ENCODE peak calls at places on chromosomes 6 and 20, in nine cellular contexts. One of them, this sample, is unnamed.

GRCh38 chr6:151136141-151136755 is 103.5 kb upstream of the AKAP12 start:
- DNase-seq in mesothelial cell of epicardium: no peak
- DNase-seq in breast epithelium: no peak
- DNase-seq in lower lobe of right lung: no peak
- DNase-seq in HCT116: no peak
- DNase-seq in astrocyte of the cerebellum: no peak
- DNase-seq in heart left ventricle: no peak
- DNase-seq in suprapubic skin: no peak
- DNase-seq in activated CD8-positive, alpha-beta T cell treated with anti-CD3 and anti-CD28 coated beads for 36 hours: no peak
- DNase-seq in this sample: no peak

GRCh38 chr6:43890197-43891062 is 120.4 kb downstream of the VEGFA start:
- DNase-seq in heart left ventricle: no peak
- DNase-seq in suprapubic skin: no peak
- DNase-seq in mesothelial cell of epicardium: no peak
- DNase-seq in HCT116: no peak
- DNase-seq in lower lobe of right lung: no peak
- DNase-seq in breast epithelium: no peak
- DNase-seq in astrocyte of the cerebellum: no peak
- DNase-seq in activated CD8-positive, alpha-beta T cell treated with anti-CD3 and anti-CD28 coated beads for 36 hours: no peak
- DNase-seq in this sample: no peak

GRCh38 chr20:34980543-34981213 is 25.0 kb downstream of the MYH7B start:
- DNase-seq in mesothelial cell of epicardium: no peak
- DNase-seq in HCT116: no peak
- DNase-seq in heart left ventricle: peak
- DNase-seq in suprapubic skin: no peak
- DNase-seq in astrocyte of the cerebellum: no peak
- DNase-seq in breast epithelium: no peak
- DNase-seq in lower lobe of right lung: no peak
- DNase-seq in activated CD8-positive, alpha-beta T cell treated with anti-CD3 and anti-CD28 coated beads for 36 hours: no peak
- DNase-seq in this sample: no peak

GRCh38 chr20:15047561-15047960 is 710.1 kb upstream of the FLRT3 start:
- DNase-seq in mesothelial cell of epicardium: no peak
- DNase-seq in suprapubic skin: no peak
- DNase-seq in HCT116: no peak
- DNase-seq in activated CD8-positive, alpha-beta T cell treated with anti-CD3 and anti-CD28 coated beads for 36 hours: no peak
- DNase-seq in breast epithelium: no peak
- DNase-seq in astrocyte of the cerebellum: no peak
- DNase-seq in heart left ventricle: no peak
- DNase-seq in lower lobe of right lung: no peak
- DNase-seq in this sample: no peak

GRCh38 chr20:12875510-12875909 is 133.3 kb upstream of the SPTLC3 start:
- DNase-seq in astrocyte of the cerebellum: no peak
- DNase-seq in heart left ventricle: no peak
- DNase-seq in suprapubic skin: no peak
- DNase-seq in breast epithelium: no peak
- DNase-seq in HCT116: no peak
- DNase-seq in mesothelial cell of epicardium: no peak
- DNase-seq in lower lobe of right lung: no peak
- DNase-seq in activated CD8-positive, alpha-beta T cell treated with anti-CD3 and anti-CD28 coated beads for 36 hours: no peak
- DNase-seq in this sample: no peak

GRCh38 chr20:49523767-49524360 is 41.4 kb upstream of the KCNB1 start:
- DNase-seq in lower lobe of right lung: no peak
- DNase-seq in suprapubic skin: peak
- DNase-seq in breast epithelium: peak
- DNase-seq in astrocyte of the cerebellum: no peak
- DNase-seq in heart left ventricle: no peak
- DNase-seq in HCT116: no peak
- DNase-seq in mesothelial cell of epicardium: no peak
- DNase-seq in activated CD8-positive, alpha-beta T cell treated with anti-CD3 and anti-CD28 coated beads for 36 hours: no peak
- DNase-seq in this sample: no peak

GRCh38 chr6:167485186-167485978 is 160.5 kb downstream of the TTLL2 start:
- DNase-seq in suprapubic skin: no peak
- DNase-seq in breast epithelium: no peak
- DNase-seq in activated CD8-positive, alpha-beta T cell treated with anti-CD3 and anti-CD28 coated beads for 36 hours: no peak
- DNase-seq in mesothelial cell of epicardium: no peak
- DNase-seq in astrocyte of the cerebellum: peak
- DNase-seq in lower lobe of right lung: no peak
- DNase-seq in heart left ventricle: no peak
- DNase-seq in HCT116: no peak
- DNase-seq in this sample: no peak

GRCh38 chr20:49697071-49697470 is 16.6 kb downstream of the B4GALT5 start:
- DNase-seq in HCT116: no peak
- DNase-seq in breast epithelium: no peak
- DNase-seq in astrocyte of the cerebellum: no peak
- DNase-seq in lower lobe of right lung: no peak
- DNase-seq in mesothelial cell of epicardium: no peak
- DNase-seq in activated CD8-positive, alpha-beta T cell treated with anti-CD3 and anti-CD28 coated beads for 36 hours: no peak
- DNase-seq in suprapubic skin: no peak
- DNase-seq in heart left ventricle: no peak
- DNase-seq in this sample: no peak

GRCh38 chr20:52622086-52622485 is 350.1 kb upstream of the TSHZ2 start:
- DNase-seq in mesothelial cell of epicardium: no peak
- DNase-seq in suprapubic skin: no peak
- DNase-seq in HCT116: no peak
- DNase-seq in astrocyte of the cerebellum: no peak
- DNase-seq in breast epithelium: no peak
- DNase-seq in heart left ventricle: no peak
- DNase-seq in activated CD8-positive, alpha-beta T cell treated with anti-CD3 and anti-CD28 coated beads for 36 hours: no peak
- DNase-seq in lower lobe of right lung: no peak
- DNase-seq in this sample: no peak

GRCh38 chr6:27392623-27393022 is 4.1 kb downstream of the ZNF391 start:
- DNase-seq in breast epithelium: no peak
- DNase-seq in activated CD8-positive, alpha-beta T cell treated with anti-CD3 and anti-CD28 coated beads for 36 hours: no peak
- DNase-seq in suprapubic skin: no peak
- DNase-seq in lower lobe of right lung: no peak
- DNase-seq in heart left ventricle: no peak
- DNase-seq in astrocyte of the cerebellum: no peak
- DNase-seq in mesothelial cell of epicardium: no peak
- DNase-seq in HCT116: no peak
- DNase-seq in this sample: no peak

GRCh38 chr20:51382111-51382985 is 160.2 kb downstream of the NFATC2 start:
- DNase-seq in HCT116: no peak
- DNase-seq in mesothelial cell of epicardium: no peak
- DNase-seq in lower lobe of right lung: no peak
- DNase-seq in breast epithelium: peak
- DNase-seq in astrocyte of the cerebellum: no peak
- DNase-seq in activated CD8-positive, alpha-beta T cell treated with anti-CD3 and anti-CD28 coated beads for 36 hours: no peak
- DNase-seq in suprapubic skin: peak
- DNase-seq in heart left ventricle: no peak
- DNase-seq in this sample: no peak

GRCh38 chr6:143867236-143867635 is 3.0 kb downstream of the ZC2HC1B start:
- DNase-seq in heart left ventricle: no peak
- DNase-seq in breast epithelium: no peak
- DNase-seq in HCT116: no peak
- DNase-seq in mesothelial cell of epicardium: no peak
- DNase-seq in activated CD8-positive, alpha-beta T cell treated with anti-CD3 and anti-CD28 coated beads for 36 hours: no peak
- DNase-seq in lower lobe of right lung: no peak
- DNase-seq in astrocyte of the cerebellum: no peak
- DNase-seq in suprapubic skin: no peak
- DNase-seq in this sample: no peak

GRCh38 chr20:54340667-54341081 is 132.8 kb downstream of the PFDN4 start:
- DNase-seq in HCT116: no peak
- DNase-seq in mesothelial cell of epicardium: no peak
- DNase-seq in suprapubic skin: no peak
- DNase-seq in astrocyte of the cerebellum: peak
- DNase-seq in breast epithelium: no peak
- DNase-seq in activated CD8-positive, alpha-beta T cell treated with anti-CD3 and anti-CD28 coated beads for 36 hours: no peak
- DNase-seq in heart left ventricle: no peak
- DNase-seq in lower lobe of right lung: no peak
- DNase-seq in this sample: no peak
- TF ChIP-seq CTCF in HCT116: no peak
- TF ChIP-seq CTCF in mesothelial cell of epicardium: no peak
- TF ChIP-seq CTCF in suprapubic skin: no peak
- TF ChIP-seq CTCF in astrocyte of the cerebellum: no peak
- TF ChIP-seq CTCF in breast epithelium: no peak
- TF ChIP-seq CTCF in activated CD8-positive, alpha-beta T cell treated with anti-CD3 and anti-CD28 coated beads for 36 hours: no peak
- TF ChIP-seq CTCF in heart left ventricle: no peak
- TF ChIP-seq CTCF in lower lobe of right lung: no peak
- TF ChIP-seq CTCF in this sample: no peak

GRCh38 chr20:63957004-63957689 is 931 bp upstream of the UCKL1 start:
- DNase-seq in heart left ventricle: peak
- DNase-seq in astrocyte of the cerebellum: no peak
- DNase-seq in activated CD8-positive, alpha-beta T cell treated with anti-CD3 and anti-CD28 coated beads for 36 hours: peak
- DNase-seq in breast epithelium: no peak
- DNase-seq in suprapubic skin: peak
- DNase-seq in mesothelial cell of epicardium: no peak
- DNase-seq in lower lobe of right lung: no peak
- DNase-seq in HCT116: peak
- DNase-seq in this sample: no peak
- TF ChIP-seq CTCF in heart left ventricle: no peak
- TF ChIP-seq CTCF in astrocyte of the cerebellum: peak
- TF ChIP-seq CTCF in activated CD8-positive, alpha-beta T cell treated with anti-CD3 and anti-CD28 coated beads for 36 hours: peak
- TF ChIP-seq CTCF in breast epithelium: no peak
- TF ChIP-seq CTCF in suprapubic skin: peak
- TF ChIP-seq CTCF in mesothelial cell of epicardium: no peak
- TF ChIP-seq CTCF in lower lobe of right lung: no peak
- TF ChIP-seq CTCF in HCT116: no peak
- TF ChIP-seq CTCF in this sample: no peak

GRCh38 chr20:33165416-33166055 is 2.4 kb upstream of the BPIFA2 start:
- DNase-seq in breast epithelium: no peak
- DNase-seq in astrocyte of the cerebellum: no peak
- DNase-seq in mesothelial cell of epicardium: peak
- DNase-seq in HCT116: no peak
- DNase-seq in suprapubic skin: no peak
- DNase-seq in heart left ventricle: no peak
- DNase-seq in activated CD8-positive, alpha-beta T cell treated with anti-CD3 and anti-CD28 coated beads for 36 hours: no peak
- DNase-seq in lower lobe of right lung: no peak
- DNase-seq in this sample: no peak

GRCh38 chr20:33167859-33168258 is at the start of gene BPIFA2:
- DNase-seq in lower lobe of right lung: no peak
- DNase-seq in astrocyte of the cerebellum: no peak
- DNase-seq in HCT116: no peak
- DNase-seq in heart left ventricle: no peak
- DNase-seq in breast epithelium: no peak
- DNase-seq in activated CD8-positive, alpha-beta T cell treated with anti-CD3 and anti-CD28 coated beads for 36 hours: no peak
- DNase-seq in mesothelial cell of epicardium: no peak
- DNase-seq in suprapubic skin: no peak
- DNase-seq in this sample: no peak

GRCh38 chr20:33166533-33167113 is 1.3 kb upstream of the BPIFA2 start:
- DNase-seq in lower lobe of right lung: no peak
- DNase-seq in astrocyte of the cerebellum: no peak
- DNase-seq in breast epithelium: no peak
- DNase-seq in HCT116: no peak
- DNase-seq in suprapubic skin: no peak
- DNase-seq in heart left ventricle: no peak
- DNase-seq in mesothelial cell of epicardium: peak
- DNase-seq in activated CD8-positive, alpha-beta T cell treated with anti-CD3 and anti-CD28 coated beads for 36 hours: no peak
- DNase-seq in this sample: no peak

GRCh38 chr20:33172781-33173180 is 4.8 kb downstream of the BPIFA2 start:
- DNase-seq in heart left ventricle: no peak
- DNase-seq in suprapubic skin: no peak
- DNase-seq in activated CD8-positive, alpha-beta T cell treated with anti-CD3 and anti-CD28 coated beads for 36 hours: no peak
- DNase-seq in breast epithelium: no peak
- DNase-seq in lower lobe of right lung: no peak
- DNase-seq in HCT116: no peak
- DNase-seq in mesothelial cell of epicardium: no peak
- DNase-seq in astrocyte of the cerebellum: no peak
- DNase-seq in this sample: no peak

DNA sequence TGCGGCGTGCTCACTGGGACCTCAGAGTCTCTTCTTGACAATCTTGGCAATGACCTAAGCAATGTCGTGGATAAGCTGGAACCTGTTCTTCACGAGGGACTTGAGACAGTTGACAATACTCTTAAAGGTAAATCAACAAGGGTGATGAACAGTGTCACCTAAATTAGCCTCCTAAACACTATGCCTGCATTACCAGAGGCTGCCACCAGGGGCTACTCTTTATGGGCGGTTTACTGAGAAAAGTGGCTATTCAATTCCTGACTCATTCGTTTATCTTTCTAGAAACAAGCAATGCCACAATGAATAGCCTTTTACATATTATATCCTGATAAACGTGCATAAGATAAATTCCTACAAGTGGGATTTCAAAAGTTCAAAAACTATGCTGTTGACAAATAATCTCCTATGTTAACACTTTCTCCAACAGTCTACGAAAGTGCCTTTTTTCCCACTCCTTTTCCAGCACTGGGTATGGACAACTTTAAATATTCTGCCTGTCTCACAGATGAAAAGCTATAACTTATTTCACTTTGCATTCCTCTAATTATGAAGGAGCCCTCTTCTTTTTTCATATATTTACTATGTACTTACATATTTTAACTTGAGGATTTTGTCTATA is 1.3 kb downstream of the BPIFA2 start:
- DNase-seq in heart left ventricle: no peak
- DNase-seq in suprapubic skin: no peak
- DNase-seq in breast epithelium: no peak
- DNase-seq in activated CD8-positive, alpha-beta T cell treated with anti-CD3 and anti-CD28 coated beads for 36 hours: peak
- DNase-seq in astrocyte of the cerebellum: no peak
- DNase-seq in HCT116: no peak
- DNase-seq in mesothelial cell of epicardium: no peak
- DNase-seq in lower lobe of right lung: no peak
- DNase-seq in this sample: no peak
- TF ChIP-seq CTCF in heart left ventricle: no peak
- TF ChIP-seq CTCF in suprapubic skin: peak
- TF ChIP-seq CTCF in breast epithelium: no peak
- TF ChIP-seq CTCF in activated CD8-positive, alpha-beta T cell treated with anti-CD3 and anti-CD28 coated beads for 36 hours: peak
- TF ChIP-seq CTCF in astrocyte of the cerebellum: peak
- TF ChIP-seq CTCF in HCT116: peak
- TF ChIP-seq CTCF in mesothelial cell of epicardium: peak
- TF ChIP-seq CTCF in lower lobe of right lung: peak
- TF ChIP-seq CTCF in this sample: no peak

GRCh38 chr6:138253731-138254130 is 35.4 kb upstream of the PBOV1 start:
- DNase-seq in HCT116: no peak
- DNase-seq in suprapubic skin: no peak
- DNase-seq in breast epithelium: no peak
- DNase-seq in heart left ventricle: no peak
- DNase-seq in astrocyte of the cerebellum: no peak
- DNase-seq in mesothelial cell of epicardium: no peak
- DNase-seq in lower lobe of right lung: no peak
- DNase-seq in activated CD8-positive, alpha-beta T cell treated with anti-CD3 and anti-CD28 coated beads for 36 hours: no peak
- DNase-seq in this sample: no peak
- TF ChIP-seq CTCF in HCT116: no peak
- TF ChIP-seq CTCF in suprapubic skin: no peak
- TF ChIP-seq CTCF in breast epithelium: no peak
- TF ChIP-seq CTCF in heart left ventricle: no peak
- TF ChIP-seq CTCF in astrocyte of the cerebellum: no peak
- TF ChIP-seq CTCF in mesothelial cell of epicardium: no peak
- TF ChIP-seq CTCF in lower lobe of right lung: no peak
- TF ChIP-seq CTCF in activated CD8-positive, alpha-beta T cell treated with anti-CD3 and anti-CD28 coated beads for 36 hours: no peak
- TF ChIP-seq CTCF in this sample: no peak